ENCODE peak calls at places on chromosomes 6 and 20, in nine cellular contexts. K is H7; R is lower lobe of right lung; U is tibial nerve; V is tibial artery; S is choroid plexus epithelial cell; G is left lung; J is CD4-positive, CD25-positive, alpha-beta regulatory T cell; C is right cardiac atrium. B is an unnamed sample.

GRCh38 chr6:3347826-3348225 is 89.1 kb downstream of the PSMG4 start:
- DNase-seq in K (no peak), J (no peak), U (no peak), R (no peak), S (no peak), G (no peak), C (no peak), V (no peak), B (no peak)

GRCh38 chr20:49511788-49512525 is 29.5 kb upstream of the KCNB1 start:
- DNase-seq in V (no peak), G (no peak), J (no peak), U (no peak), S (no peak), R (no peak), K (no peak), C (no peak), B (no peak)

GRCh38 chr6:52622810-52623209 is 46.0 kb upstream of the TRAM2 start:
- DNase-seq in S (no peak), R (no peak), U (no peak), V (no peak), K (no peak), G (no peak), J (no peak), C (no peak), B (no peak)

GRCh38 chr20:32035398-32035852 is 16.6 kb upstream of the HCK start:
- DNase-seq in S (no peak), R (no peak), V (no peak), U (no peak), K (no peak), J (no peak), C (no peak), G (peak), B (no peak)

GRCh38 chr6:36852481-36853147 is 13.4 kb upstream of the CPNE5 start:
- DNase-seq in R (no peak), K (no peak), J (no peak), S (peak), C (no peak), V (peak), G (no peak), U (no peak), B (peak)

GRCh38 chr6:142943746-142944125 is 1.2 kb downstream of the HIVEP2 start:
- DNase-seq in G (no peak), U (no peak), V (peak), J (peak), S (peak), C (peak), R (no peak), K (peak), B (peak)

GRCh38 chr6:104784884-104785283 is 74.8 kb downstream of the HACE1 start:
- DNase-seq in R (no peak), K (no peak), U (no peak), C (no peak), J (no peak), G (no peak), V (no peak), S (peak), B (peak)

GRCh38 chr6:37452522-37452921 is 19.5 kb downstream of the CMTR1 start:
- DNase-seq in C (no peak), J (no peak), S (no peak), G (no peak), K (no peak), V (no peak), U (no peak), R (no peak), B (no peak)

GRCh38 chr20:62808211-62808865 is 3.7 kb downstream of the OGFR start:
- DNase-seq in U (peak), R (peak), S (peak), C (peak), V (peak), G (peak), K (peak), J (peak), B (peak)

GRCh38 chr20:40993794-40994540 is 34.7 kb upstream of the TOP1 start:
- DNase-seq in V (no peak), R (no peak), J (no peak), K (no peak), G (no peak), U (no peak), C (no peak), S (no peak), B (peak)

GRCh38 chr6:131787955-131788712 is 19.7 kb upstream of the ENPP1 start:
- DNase-seq in G (no peak), J (no peak), V (no peak), C (no peak), K (no peak), U (no peak), R (no peak), S (peak), B (peak)

GRCh38 chr6:23403458-23403857 is 722.6 kb upstream of the NRSN1 start:
- DNase-seq in J (no peak), U (no peak), G (no peak), C (no peak), K (no peak), R (no peak), S (no peak), V (no peak), B (no peak)

GRCh38 chr20:35972445-35972844 is 4.1 kb downstream of the CNBD2 start:
- DNase-seq in V (no peak), J (no peak), U (no peak), R (no peak), C (no peak), G (no peak), K (no peak), S (no peak), B (peak)

GRCh38 chr20:50398064-50398463 is 112.1 kb upstream of the PTPN1 start:
- DNase-seq in R (no peak), G (no peak), J (no peak), V (no peak), K (no peak), C (no peak), S (no peak), U (no peak), B (no peak)

GRCh38 chr6:36116943-36117342 is 13.4 kb upstream of the MAPK13 start:
- DNase-seq in V (no peak), J (no peak), G (no peak), R (no peak), U (no peak), C (no peak), K (no peak), S (no peak), B (no peak)

GRCh38 chr6:163837681-163838431 is 423.3 kb downstream of the QKI start:
- DNase-seq in G (no peak), V (no peak), U (no peak), C (peak), S (peak), R (no peak), J (no peak), K (no peak), B (no peak)
- H3K4me3 ChIP-seq in G (no peak), V (no peak), U (peak), C (no peak), S (no peak), R (no peak), J (no peak), K (no peak), B (no peak)

GRCh38 chr20:59571151-59571550 is 33.2 kb upstream of the PHACTR3 start:
- DNase-seq in R (no peak), J (no peak), G (no peak), C (peak), V (no peak), U (no peak), K (peak), S (no peak), B (no peak)

GRCh38 chr20:59569305-59569704 is 35.0 kb upstream of the PHACTR3 start:
- DNase-seq in S (no peak), U (no peak), V (no peak), J (no peak), R (no peak), G (no peak), K (no peak), C (no peak), B (no peak)

GRCh38 chr20:59572515-59572914 is 31.8 kb upstream of the PHACTR3 start:
- DNase-seq in U (no peak), K (no peak), S (no peak), R (no peak), J (no peak), C (no peak), G (no peak), V (no peak), B (no peak)

GRCh38 chr20:59573837-59574236 is 30.5 kb upstream of the PHACTR3 start:
- DNase-seq in R (no peak), S (no peak), V (peak), J (no peak), K (peak), G (no peak), U (no peak), C (peak), B (no peak)

GRCh38 chr20:59571591-59572314 is 32.6 kb upstream of the PHACTR3 start:
- DNase-seq in C (peak), R (peak), U (peak), K (peak), G (no peak), V (peak), J (peak), S (peak), B (peak)
- H3K4me3 ChIP-seq in C (peak), R (peak), U (peak), K (peak), G (no peak), V (peak), J (peak), S (peak), B (peak)

DNA sequence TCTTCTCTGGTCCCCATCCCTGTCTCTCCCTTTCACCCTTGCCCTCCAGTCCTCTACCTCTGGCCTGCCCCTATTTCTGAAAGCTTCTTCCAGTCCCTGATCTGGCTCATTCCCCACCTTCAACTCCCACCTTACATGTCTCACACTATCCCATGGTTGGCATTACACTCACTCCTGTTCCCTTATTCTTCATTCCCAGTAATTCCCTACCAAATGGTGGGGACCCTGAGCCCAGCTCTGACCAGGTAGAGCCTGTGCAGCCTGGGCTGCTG is 6.4 kb downstream of the TP53INP2 start:
- DNase-seq in K (no peak), S (no peak), C (no peak), V (no peak), U (no peak), R (no peak), J (no peak), G (no peak), B (no peak)
- H3K4me3 ChIP-seq in K (no peak), S (peak), C (no peak), V (peak), U (no peak), R (peak), J (peak), G (peak), B (peak)

GRCh38 chr6:39113788-39114187 is 1.2 kb downstream of the SAYSD1 start:
- DNase-seq in U (no peak), S (no peak), J (no peak), R (no peak), G (no peak), K (no peak), V (no peak), C (no peak), B (no peak)
- H3K4me3 ChIP-seq in U (no peak), S (no peak), J (peak), R (peak), G (peak), K (no peak), V (peak), C (peak), B (peak)

DNA sequence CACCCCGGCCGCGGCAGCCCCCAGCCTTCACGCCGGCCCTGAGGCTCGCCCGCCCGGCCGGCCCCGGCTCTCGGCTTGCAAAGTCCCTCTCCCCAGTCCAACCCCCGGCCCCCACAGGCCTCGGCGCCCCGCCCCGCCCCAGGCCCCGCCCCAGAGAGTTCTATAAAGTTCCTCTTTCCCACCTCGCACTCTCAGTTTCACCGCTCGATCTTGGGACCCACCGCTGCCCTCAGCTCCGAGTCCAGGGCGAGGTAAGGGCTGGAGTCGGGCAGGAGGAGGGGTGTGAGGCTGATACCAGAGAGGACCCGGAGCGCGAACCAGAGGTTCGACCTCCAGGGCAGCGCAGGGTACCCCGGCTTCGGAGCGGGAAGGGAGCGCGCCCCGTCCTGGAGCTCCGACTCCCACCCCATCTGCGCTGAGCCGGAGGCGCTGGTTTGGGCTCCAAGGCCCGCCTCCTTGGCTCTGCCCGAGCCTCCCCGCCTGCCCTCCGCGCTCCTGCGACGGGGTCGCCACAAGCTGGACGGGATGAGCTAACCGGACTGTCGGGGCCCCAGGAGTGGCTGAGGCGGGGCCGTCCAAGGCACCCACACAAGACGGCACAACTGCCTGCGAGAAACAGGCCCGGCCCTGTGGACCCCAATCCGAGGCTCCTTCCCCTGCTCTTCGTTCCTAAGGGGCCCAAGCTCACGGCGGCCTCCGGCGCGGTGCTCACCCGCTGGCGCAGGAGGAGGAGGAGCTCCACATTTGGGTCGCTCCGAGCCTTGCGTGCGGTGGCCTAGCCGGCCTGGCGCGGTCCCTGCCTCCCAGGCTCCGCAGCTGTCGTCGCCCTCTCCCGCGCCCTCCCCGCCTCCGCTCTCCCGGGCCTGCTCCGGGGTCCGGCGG is at the start of gene IRF4:
- DNase-seq in C (peak), S (no peak), U (no peak), J (peak), V (no peak), G (no peak), R (no peak), K (peak), B (peak)
- H3K4me3 ChIP-seq in C (peak), S (peak), U (peak), J (peak), V (peak), G (peak), R (peak), K (peak), B (peak)